ENCODE peak calls at places on chromosomes 3 and 15, in four cellular contexts. V is cardiac muscle cell, L is A549, Y is ascending aorta. G is an unnamed sample.

GRCh38 chr3:38578551-38578950 is 70.9 kb downstream of the SCN5A start:
- DNase-seq in V (no peak), L (no peak), Y (peak), G (no peak)

GRCh38 chr3:134704556-134704955 is 53.7 kb upstream of the KY start:
- DNase-seq in Y (no peak), V (no peak), L (no peak), G (no peak)

GRCh38 chr3:133246773-133247172 is 153.1 kb upstream of the BFSP2 start:
- DNase-seq in Y (no peak), V (no peak), L (no peak), G (no peak)

GRCh38 chr15:63891763-63892123 is 58.0 kb upstream of the HERC1 start:
- DNase-seq in V (no peak), L (no peak), Y (no peak), G (no peak)

GRCh38 chr3:21330293-21330692 is 420.7 kb downstream of the ZNF385D start:
- DNase-seq in Y (no peak), V (peak), L (no peak), G (no peak)

GRCh38 chr3:14216257-14217048 is 37.8 kb downstream of the LSM3 start:
- DNase-seq in L (peak), V (peak), Y (no peak), G (peak)

GRCh38 chr3:171528102-171528501 is 67.9 kb upstream of the TNIK start:
- DNase-seq in Y (no peak), L (no peak), V (peak), G (no peak)

GRCh38 chr15:38205502-38206235 is 47.0 kb upstream of the SPRED1 start:
- DNase-seq in L (no peak), Y (no peak), V (no peak), G (no peak)

GRCh38 chr3:127744216-127744815 is 71.6 kb downstream of the ABTB1 start:
- DNase-seq in Y (no peak), V (no peak), L (no peak), G (no peak)

GRCh38 chr15:67997996-67998395 is 56.1 kb upstream of the PIAS1 start:
- DNase-seq in L (peak), Y (no peak), V (peak), G (no peak)

GRCh38 chr3:117404756-117405155 is 695.2 kb downstream of the TUSC7 start:
- DNase-seq in V (no peak), Y (no peak), L (no peak), G (no peak)
- H3K27ac ChIP-seq in V (no peak), Y (no peak), L (no peak), G (no peak)

GRCh38 chr15:52294881-52295420 is 653 bp downstream of the MYO5C start:
- DNase-seq in Y (no peak), L (no peak), V (no peak), G (no peak)
- H3K27ac ChIP-seq in Y (no peak), L (peak), V (no peak), G (peak)

GRCh38 chr15:90547545-90547944 is 17.8 kb downstream of the CRTC3 start:
- DNase-seq in L (no peak), Y (no peak), V (no peak), G (no peak)

GRCh38 chr15:90552162-90552928 is 22.6 kb downstream of the CRTC3 start:
- DNase-seq in Y (peak), L (no peak), V (peak), G (no peak)

GRCh38 chr15:90553248-90553745 is 23.6 kb downstream of the CRTC3 start:
- DNase-seq in Y (peak), V (peak), L (no peak), G (no peak)

GRCh38 chr15:90552929-90553211 is 23.1 kb downstream of the CRTC3 start:
- DNase-seq in L (no peak), V (no peak), Y (peak), G (no peak)

GRCh38 chr15:90550919-90551318 is 21.2 kb downstream of the CRTC3 start:
- DNase-seq in L (no peak), Y (no peak), V (no peak), G (no peak)
- H3K27ac ChIP-seq in L (no peak), Y (peak), V (no peak), G (no peak)

GRCh38 chr3:181713673-181714270 is 2.0 kb downstream of the SOX2 start:
- DNase-seq in L (no peak), V (no peak), Y (no peak), G (no peak)
- H3K27ac ChIP-seq in L (no peak), V (no peak), Y (no peak), G (no peak)

DNA sequence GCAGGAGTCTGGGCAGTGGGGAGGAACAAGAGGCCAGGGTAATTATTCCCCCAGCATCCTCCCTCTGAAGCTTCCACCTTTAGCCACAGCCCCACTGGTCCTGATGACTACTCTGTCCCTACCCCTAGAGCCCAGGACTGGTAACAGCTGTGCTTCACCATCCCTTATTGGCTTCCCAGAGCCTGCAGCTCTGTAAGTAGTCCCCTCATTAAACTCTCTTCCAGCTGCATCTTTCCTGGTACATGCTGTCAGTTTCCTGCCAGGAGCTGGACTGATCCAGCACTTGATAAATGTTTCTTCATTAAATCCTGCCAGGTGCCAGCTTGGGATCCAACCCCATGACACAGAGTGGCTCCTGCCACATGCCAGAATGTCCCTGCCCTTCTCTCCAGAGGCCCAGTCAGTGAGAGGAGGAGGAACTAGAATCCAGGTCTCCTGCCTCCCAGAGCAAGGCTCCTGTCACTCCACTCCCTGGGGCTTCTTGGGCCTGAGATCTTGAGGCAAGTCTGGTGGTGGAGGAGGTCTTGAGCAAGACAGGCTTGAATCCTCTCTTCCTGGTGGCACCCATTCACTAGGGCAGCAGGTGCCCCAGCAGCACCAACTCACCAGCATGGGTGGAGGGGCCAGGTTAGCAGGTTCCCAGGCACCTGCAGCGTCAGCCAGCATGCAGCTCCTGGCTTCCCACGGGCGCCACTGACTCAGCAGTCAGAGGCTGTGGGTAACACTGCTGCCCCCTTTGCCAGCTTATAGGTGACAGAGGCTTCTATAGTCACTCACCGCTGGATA is 27.6 kb downstream of the FBXW12 start:
- DNase-seq in L (no peak), Y (no peak), V (no peak), G (no peak)
- H3K27ac ChIP-seq in L (no peak), Y (peak), V (no peak), G (peak)

GRCh38 chr3:36520241-36521006 is 140.1 kb downstream of the STAC start:
- DNase-seq in Y (no peak), L (no peak), V (no peak), G (no peak)

GRCh38 chr3:36521007-36521379 is 140.7 kb downstream of the STAC start:
- DNase-seq in Y (no peak), V (no peak), L (no peak), G (no peak)

GRCh38 chr3:36524560-36524959 is 144.3 kb downstream of the STAC start:
- DNase-seq in V (no peak), L (no peak), Y (no peak), G (no peak)

DNA sequence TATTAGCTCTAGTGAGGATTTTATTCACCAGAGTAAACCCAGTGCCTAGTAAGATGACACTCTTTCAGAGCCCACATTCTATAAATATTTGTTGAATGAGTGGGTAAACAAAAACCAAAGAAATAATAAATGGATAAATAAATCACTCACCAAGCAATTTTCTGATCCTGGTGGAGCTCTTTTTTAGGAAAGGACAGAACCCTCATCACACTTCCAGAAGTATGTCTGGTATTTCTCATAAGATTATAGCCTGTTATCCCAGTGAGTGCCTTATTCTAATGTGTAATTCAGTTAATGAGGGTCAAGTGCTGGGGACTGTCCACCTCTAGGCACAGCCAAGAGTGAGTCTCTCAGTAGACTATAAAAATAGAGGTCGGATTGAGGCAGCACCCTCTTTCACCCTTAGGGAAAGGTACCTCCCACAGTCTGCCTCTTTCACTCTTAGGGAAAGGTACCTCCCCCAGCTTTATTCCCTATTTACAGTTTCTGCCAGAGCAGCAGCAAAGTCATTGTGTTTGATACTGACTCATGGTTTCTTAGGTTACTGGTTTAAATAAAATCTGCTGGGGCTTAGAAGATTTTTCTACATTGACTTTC is 144.9 kb downstream of the STAC start:
- DNase-seq in Y (no peak), V (peak), L (peak), G (no peak)
- H3K27ac ChIP-seq in Y (no peak), V (peak), L (peak), G (no peak)

GRCh38 chr3:158864492-158864891 is 62.6 kb downstream of the MFSD1 start:
- DNase-seq in Y (no peak), L (peak), V (no peak), G (no peak)

GRCh38 chr3:158863247-158863646 is 61.4 kb downstream of the MFSD1 start:
- DNase-seq in Y (no peak), L (no peak), V (no peak), G (no peak)

DNA sequence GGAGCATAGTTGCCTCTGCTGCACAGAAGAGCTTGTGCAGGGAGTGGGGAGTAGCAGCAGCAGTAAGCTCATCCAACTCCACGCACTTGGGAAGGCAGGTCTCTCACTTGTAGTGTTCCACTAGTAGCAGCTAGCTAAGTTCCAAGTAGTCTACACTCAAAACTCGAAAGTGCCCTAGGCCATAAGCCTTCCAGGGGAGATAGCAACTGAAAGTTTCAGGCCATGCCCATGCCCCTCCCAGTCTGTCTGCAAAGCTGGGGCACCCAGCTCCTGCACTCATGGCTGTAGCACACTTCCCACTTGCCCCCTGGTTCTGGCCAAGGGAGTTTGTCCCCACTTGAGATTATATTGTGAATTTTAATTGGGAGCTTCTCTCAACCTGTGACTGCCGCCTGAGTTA is 57.5 kb downstream of the MFSD1 start:
- DNase-seq in V (no peak), L (no peak), Y (no peak), G (no peak)
- H3K27ac ChIP-seq in V (no peak), L (no peak), Y (no peak), G (no peak)

DNA sequence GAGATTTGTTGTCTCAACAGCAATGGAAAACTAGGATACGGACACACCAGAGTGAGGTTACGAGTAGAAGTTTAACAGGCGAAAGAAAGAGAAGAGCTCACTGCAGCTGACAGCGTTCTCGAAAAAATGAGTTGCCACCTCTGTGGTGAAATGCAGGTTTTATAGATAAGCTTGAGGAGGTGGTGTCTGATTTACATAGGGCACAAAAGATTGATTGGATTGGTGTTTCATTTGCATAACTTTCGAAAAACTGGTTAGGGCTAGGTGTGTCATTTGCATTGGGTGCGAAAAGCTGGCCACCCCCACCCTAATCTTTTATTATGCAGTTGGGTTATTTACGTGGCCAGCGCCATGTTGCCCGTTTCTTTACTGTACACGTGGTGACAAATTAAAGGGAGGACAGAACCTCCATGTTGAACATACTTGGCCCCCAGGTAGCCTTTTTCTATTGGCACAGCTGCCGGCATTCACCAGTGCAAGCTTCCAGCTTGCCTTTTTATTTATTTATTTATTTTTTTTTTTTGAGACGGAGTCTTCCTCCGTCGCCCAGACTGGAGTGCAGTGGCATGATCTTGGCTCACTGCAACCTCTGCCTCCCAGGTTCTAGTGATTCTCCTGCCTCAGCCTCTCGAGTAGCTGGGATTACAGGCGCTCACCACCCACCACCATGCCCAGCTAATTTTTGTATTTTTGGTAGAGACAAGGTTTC is 8.3 kb downstream of the IFT122 start:
- DNase-seq in V (no peak), Y (no peak), L (no peak), G (no peak)
- H3K27ac ChIP-seq in V (no peak), Y (no peak), L (no peak), G (no peak)

G was measured in breast epithelium.